ENCODE peak calls at places on chromosome 13, in ten cellular contexts. C, G, L, F, A, Z, P, J, X and R are unnamed samples.

GRCh38 chr13:113408562-113408961 is 44.6 kb upstream of the GRTP1 start:
- DNase-seq in C (no peak), G (no peak), L (peak), F (no peak), A (peak), X (peak), P (no peak), Z (no peak), J (no peak), R (no peak)

GRCh38 chr13:22665531-22665930 is 515.2 kb upstream of the SGCG start:
- DNase-seq in P (no peak), L (no peak), C (no peak), X (no peak), J (no peak), G (no peak), A (no peak), Z (no peak), F (no peak), R (no peak)

GRCh38 chr13:100773923-100774641 is 99.5 kb upstream of the TMTC4 start:
- DNase-seq in A (no peak), X (no peak), Z (no peak), J (no peak), P (no peak), L (no peak), F (no peak), G (no peak), C (no peak), R (no peak)

GRCh38 chr13:21060063-21060826 is 1.1 kb downstream of the LATS2 start:
- DNase-seq in C (no peak), Z (no peak), J (peak), L (peak), G (peak), A (peak), F (no peak), P (no peak), X (peak), R (no peak)

GRCh38 chr13:109400625-109401257 is 385.6 kb downstream of the IRS2 start:
- DNase-seq in X (no peak), F (no peak), P (no peak), A (no peak), J (peak), Z (no peak), L (no peak), G (no peak), C (no peak), R (no peak)

GRCh38 chr13:23679214-23679613 is 109.0 kb downstream of the TNFRSF19 start:
- DNase-seq in L (no peak), C (no peak), J (peak), F (no peak), A (no peak), G (no peak), Z (no peak), P (no peak), X (no peak), R (no peak)

GRCh38 chr13:111662451-111662850 is 342.0 kb downstream of the TEX29 start:
- DNase-seq in G (no peak), Z (no peak), P (no peak), F (no peak), C (no peak), J (no peak), A (no peak), X (no peak), L (no peak), R (no peak)

GRCh38 chr13:92575782-92576181 is 650.8 kb upstream of the GPC6 start:
- DNase-seq in C (no peak), X (no peak), J (no peak), F (no peak), G (no peak), Z (no peak), P (no peak), L (no peak), A (no peak), R (no peak)

GRCh38 chr13:26971990-26972888 is 199.4 kb downstream of the USP12 start:
- DNase-seq in C (no peak), A (no peak), F (no peak), G (no peak), L (peak), J (no peak), P (no peak), X (no peak), Z (no peak), R (no peak)

GRCh38 chr13:38777347-38778107 is 90.7 kb downstream of the FREM2 start:
- DNase-seq in J (no peak), Z (no peak), A (no peak), F (no peak), G (no peak), C (no peak), P (no peak), X (no peak), L (no peak), R (no peak)

GRCh38 chr13:113219311-113219940 is 10.0 kb downstream of the CUL4A start:
- DNase-seq in P (no peak), L (no peak), J (no peak), F (no peak), X (no peak), Z (no peak), G (no peak), C (no peak), A (no peak), R (no peak)

GRCh38 chr13:52374389-52374788 is 31.6 kb downstream of the THSD1 start:
- DNase-seq in J (no peak), P (no peak), X (no peak), C (no peak), L (no peak), A (no peak), G (peak), F (no peak), Z (no peak), R (no peak)

GRCh38 chr13:76887070-76887563 is 912 bp upstream of the KCTD12 start:
- DNase-seq in Z (no peak), A (no peak), P (no peak), F (no peak), J (peak), X (no peak), C (no peak), L (no peak), G (no peak), R (no peak)

GRCh38 chr13:23321534-23322241 is 111.8 kb downstream of the SACS start:
- DNase-seq in J (peak), P (peak), A (peak), X (no peak), Z (no peak), G (no peak), F (no peak), C (peak), L (peak), R (no peak)

GRCh38 chr13:46676378-46676725 is 120.6 kb downstream of the ESD start:
- DNase-seq in A (no peak), Z (no peak), F (no peak), L (no peak), P (no peak), C (no peak), X (no peak), J (no peak), G (no peak), R (no peak)

GRCh38 chr13:84037937-84038464 is 155.7 kb upstream of the SLITRK1 start:
- DNase-seq in F (no peak), J (no peak), C (no peak), X (no peak), L (no peak), Z (no peak), G (no peak), A (no peak), P (no peak), R (no peak)

GRCh38 chr13:99289265-99289664 is 17.9 kb downstream of the GPR183 start:
- DNase-seq in P (no peak), C (no peak), L (no peak), X (no peak), Z (no peak), A (no peak), J (no peak), F (no peak), G (no peak), R (no peak)

GRCh38 chr13:99290890-99291289 is 16.3 kb downstream of the GPR183 start:
- DNase-seq in G (no peak), C (no peak), P (no peak), X (no peak), L (no peak), J (no peak), A (no peak), F (no peak), Z (no peak), R (no peak)

GRCh38 chr13:99287544-99287943 is 19.7 kb downstream of the GPR183 start:
- DNase-seq in J (no peak), A (no peak), F (no peak), Z (no peak), C (no peak), G (peak), L (no peak), X (no peak), P (no peak), R (no peak)

GRCh38 chr13:99288069-99288468 is 19.1 kb downstream of the GPR183 start:
- DNase-seq in F (no peak), J (peak), L (no peak), Z (no peak), G (peak), C (no peak), A (no peak), P (no peak), X (no peak), R (no peak)

DNA sequence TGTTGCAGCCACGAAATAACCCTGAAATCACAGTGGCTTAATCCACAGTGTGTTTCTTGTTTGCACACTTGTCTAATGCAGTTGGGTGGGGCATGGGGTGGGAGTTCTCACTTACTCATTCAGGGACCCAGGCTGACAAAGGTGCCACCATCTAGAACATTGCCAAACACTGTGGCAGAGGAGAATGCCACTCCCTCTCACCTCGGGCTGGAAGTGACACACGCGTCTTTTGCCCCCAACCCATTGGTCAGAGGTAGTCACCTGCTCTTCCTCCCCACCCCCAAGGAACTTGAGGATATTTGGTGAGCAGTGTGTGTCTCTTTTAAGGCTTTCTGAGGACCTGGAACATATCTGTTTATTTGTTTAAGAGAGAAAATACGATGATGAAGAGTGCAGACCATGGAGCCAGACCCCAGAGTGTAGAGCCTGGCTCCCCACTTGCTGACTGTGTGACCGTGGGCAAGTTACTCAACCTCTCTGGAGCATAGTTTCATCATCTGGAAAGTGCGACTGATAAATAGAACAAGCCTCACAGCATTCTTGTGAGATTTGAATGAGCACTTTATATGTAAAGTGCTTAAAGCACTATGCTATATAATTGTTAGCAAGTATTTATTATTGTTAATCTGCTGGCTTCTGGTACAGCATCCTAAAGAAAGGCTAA is 17.4 kb downstream of the GPR183 start:
- DNase-seq in Z (no peak), P (no peak), C (no peak), X (no peak), L (no peak), J (no peak), A (no peak), G (no peak), F (peak), R (no peak)
- H3K27ac ChIP-seq in Z (peak), P (no peak), C (no peak), X (no peak), L (no peak), J (no peak), A (no peak), G (no peak), F (no peak), R (no peak)

DNA sequence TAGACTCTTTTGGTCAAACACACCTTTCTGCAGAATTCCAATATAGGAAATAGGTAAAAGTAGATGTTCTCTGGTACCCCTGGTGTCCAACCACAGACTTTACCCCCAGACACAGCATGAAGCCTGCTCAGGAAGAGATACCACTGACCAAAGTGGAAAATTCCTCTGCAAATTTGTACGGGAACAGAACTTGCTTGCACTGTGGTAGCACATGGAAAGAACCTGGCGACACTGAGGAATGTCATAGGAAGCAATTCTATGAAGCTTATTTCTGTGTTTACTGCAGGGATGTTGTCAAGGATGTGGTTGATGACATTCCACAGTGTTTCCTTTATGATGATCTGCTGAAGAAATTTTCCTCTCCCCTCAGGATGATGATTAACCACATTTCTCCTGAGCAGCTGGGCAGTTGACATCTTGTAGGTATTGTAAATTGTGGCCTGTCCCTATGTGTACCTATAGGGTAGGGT is 48.9 kb upstream of the TNFSF11 start:
- DNase-seq in F (no peak), C (no peak), Z (no peak), J (peak), A (no peak), P (no peak), G (no peak), X (no peak), L (no peak), R (no peak)
- H3K27ac ChIP-seq in F (no peak), C (no peak), Z (no peak), J (no peak), A (no peak), P (no peak), G (no peak), X (no peak), L (no peak), R (no peak)

GRCh38 chr13:48533207-48533499 is 273 bp upstream of the RCBTB2 start:
- DNase-seq in Z (no peak), C (no peak), J (no peak), F (no peak), A (no peak), P (no peak), L (no peak), G (no peak), X (no peak), R (no peak)
- H3K27ac ChIP-seq in Z (peak), C (peak), J (peak), F (peak), A (peak), P (peak), L (peak), G (peak), X (peak), R (peak)

GRCh38 chr13:29654384-29654783 is 58.9 kb upstream of the SLC7A1 start:
- DNase-seq in J (no peak), A (no peak), G (no peak), L (no peak), X (no peak), P (no peak), Z (no peak), F (no peak), C (no peak), R (no peak)

DNA sequence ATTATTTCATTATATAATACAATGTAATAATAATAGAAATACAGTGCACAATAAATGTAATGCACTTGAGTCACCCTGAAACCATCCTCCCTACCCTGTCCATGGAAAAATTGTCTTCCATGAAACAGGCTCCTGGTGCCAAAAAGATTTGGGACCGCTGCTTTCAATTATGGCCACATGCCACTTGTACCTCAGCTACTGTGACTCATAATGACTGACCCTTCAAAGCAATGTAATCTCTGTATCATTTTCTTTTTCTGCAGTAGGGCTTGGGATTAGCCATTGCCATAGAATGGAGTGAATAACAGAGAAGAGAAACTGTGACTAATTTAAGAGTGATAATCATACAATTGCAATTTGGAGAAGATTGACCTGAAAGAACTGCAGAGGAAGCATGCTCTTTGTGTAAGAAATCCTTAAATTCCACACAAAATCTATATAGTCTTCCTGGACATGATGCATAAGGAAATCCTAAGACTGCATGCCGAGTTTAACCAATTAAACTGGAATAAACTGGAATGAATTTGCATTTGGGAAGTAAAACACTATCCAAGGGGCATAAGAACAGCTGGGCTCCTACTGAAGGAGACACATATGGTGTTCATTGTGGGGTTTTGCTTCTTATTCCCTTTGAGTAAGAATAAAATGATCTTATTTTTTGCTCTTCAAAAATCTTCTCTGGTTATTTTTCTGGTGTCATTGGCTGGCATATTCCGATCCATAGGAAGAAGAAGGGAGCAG is 59.5 kb upstream of the SLC7A1 start:
- DNase-seq in F (no peak), X (no peak), Z (no peak), J (peak), L (no peak), C (no peak), A (no peak), G (no peak), P (no peak), R (no peak)
- H3K27ac ChIP-seq in F (no peak), X (no peak), Z (no peak), J (no peak), L (no peak), C (no peak), A (no peak), G (no peak), P (no peak), R (no peak)

GRCh38 chr13:75761373-75761772 is 125.2 kb downstream of the LMO7 start:
- DNase-seq in A (no peak), X (no peak), Z (no peak), C (no peak), G (no peak), P (no peak), L (no peak), J (no peak), F (no peak), R (no peak)
- H3K27ac ChIP-seq in A (peak), X (peak), Z (peak), C (no peak), G (peak), P (peak), L (peak), J (peak), F (peak), R (no peak)